ENCODE peak calls at places on chromosomes 5 and 9, in six cellular contexts. One of them, this sample, is unnamed.
A peak's percentile ranks its signal among the peaks of the same experiment; 100 is the strongest.

GRCh38 chr9:21434202-21435014 is 5.8 kb upstream of the IFNA1 start:
- DNase-seq in IMR-90: peak; percentile 73
- DNase-seq in AG04450: peak; percentile 52
- DNase-seq in CD4-positive, CD25-positive, alpha-beta regulatory T cell: peak; percentile 58
- DNase-seq in AG09309: peak; percentile 33
- DNase-seq in cardiac muscle cell: peak; percentile 70
- DNase-seq in this sample: no peak

GRCh38 chr5:10018670-10019069 is 231.0 kb downstream of the ATPSCKMT start:
- DNase-seq in IMR-90: peak; percentile 96
- DNase-seq in AG09309: peak; percentile 75
- DNase-seq in CD4-positive, CD25-positive, alpha-beta regulatory T cell: no peak
- DNase-seq in cardiac muscle cell: no peak
- DNase-seq in AG04450: peak; percentile 60
- DNase-seq in this sample: no peak

GRCh38 chr9:38345851-38346755 is 46.4 kb upstream of the ALDH1B1 start:
- DNase-seq in AG04450: no peak
- DNase-seq in IMR-90: no peak
- DNase-seq in CD4-positive, CD25-positive, alpha-beta regulatory T cell: no peak
- DNase-seq in cardiac muscle cell: no peak
- DNase-seq in AG09309: no peak
- DNase-seq in this sample: no peak

GRCh38 chr9:16689352-16689938 is 181.0 kb downstream of the BNC2 start:
- DNase-seq in cardiac muscle cell: no peak
- DNase-seq in AG04450: no peak
- DNase-seq in CD4-positive, CD25-positive, alpha-beta regulatory T cell: no peak
- DNase-seq in IMR-90: peak; percentile 39
- DNase-seq in AG09309: no peak
- DNase-seq in this sample: no peak

GRCh38 chr5:169279125-169279524 is 21.8 kb downstream of the SLIT3 start:
- DNase-seq in CD4-positive, CD25-positive, alpha-beta regulatory T cell: no peak
- DNase-seq in cardiac muscle cell: no peak
- DNase-seq in AG04450: no peak
- DNase-seq in AG09309: no peak
- DNase-seq in IMR-90: no peak
- DNase-seq in this sample: no peak

GRCh38 chr9:96048116-96048953 is 172.8 kb downstream of the ERCC6L2 start:
- DNase-seq in cardiac muscle cell: peak; percentile 44
- DNase-seq in IMR-90: no peak
- DNase-seq in AG09309: no peak
- DNase-seq in AG04450: no peak
- DNase-seq in CD4-positive, CD25-positive, alpha-beta regulatory T cell: no peak
- DNase-seq in this sample: no peak

GRCh38 chr5:78005021-78005785 is 229.1 kb upstream of the TBCA start:
- DNase-seq in AG09309: peak; percentile 33
- DNase-seq in CD4-positive, CD25-positive, alpha-beta regulatory T cell: no peak
- DNase-seq in IMR-90: peak; percentile 88
- DNase-seq in AG04450: no peak
- DNase-seq in cardiac muscle cell: no peak
- DNase-seq in this sample: no peak

GRCh38 chr9:88932766-88933165 is 58.5 kb upstream of the S1PR3 start:
- DNase-seq in IMR-90: no peak
- DNase-seq in CD4-positive, CD25-positive, alpha-beta regulatory T cell: no peak
- DNase-seq in AG04450: no peak
- DNase-seq in AG09309: no peak
- DNase-seq in cardiac muscle cell: no peak
- DNase-seq in this sample: no peak

GRCh38 chr9:18788256-18788655 is 244.8 kb downstream of the SAXO1 start:
- DNase-seq in IMR-90: no peak
- DNase-seq in AG04450: no peak
- DNase-seq in CD4-positive, CD25-positive, alpha-beta regulatory T cell: no peak
- DNase-seq in cardiac muscle cell: no peak
- DNase-seq in AG09309: no peak
- DNase-seq in this sample: no peak

GRCh38 chr9:95261890-95262289 is 55.6 kb downstream of the FANCC start:
- DNase-seq in cardiac muscle cell: no peak
- DNase-seq in AG09309: no peak
- DNase-seq in IMR-90: peak; percentile 72
- DNase-seq in AG04450: no peak
- DNase-seq in CD4-positive, CD25-positive, alpha-beta regulatory T cell: no peak
- DNase-seq in this sample: no peak

GRCh38 chr5:127447822-127448221 is 69.6 kb upstream of the PRRC1 start:
- DNase-seq in IMR-90: peak; percentile 74
- DNase-seq in AG04450: peak; percentile 43
- DNase-seq in CD4-positive, CD25-positive, alpha-beta regulatory T cell: no peak
- DNase-seq in cardiac muscle cell: no peak
- DNase-seq in AG09309: no peak
- DNase-seq in this sample: no peak

GRCh38 chr9:1460143-1460769 is 410.1 kb downstream of the DMRT2 start:
- DNase-seq in IMR-90: no peak
- DNase-seq in cardiac muscle cell: peak; percentile 16
- DNase-seq in CD4-positive, CD25-positive, alpha-beta regulatory T cell: peak; percentile 8
- DNase-seq in AG04450: no peak
- DNase-seq in AG09309: no peak
- DNase-seq in this sample: no peak

GRCh38 chr9:133711428-133712220 is 26.5 kb downstream of the SARDH start:
- DNase-seq in AG09309: no peak
- DNase-seq in IMR-90: peak; percentile 85
- DNase-seq in AG04450: peak; percentile 37
- DNase-seq in cardiac muscle cell: no peak
- DNase-seq in CD4-positive, CD25-positive, alpha-beta regulatory T cell: no peak
- DNase-seq in this sample: no peak

GRCh38 chr5:100762163-100762562 is 140.9 kb downstream of the ST8SIA4 start:
- DNase-seq in AG04450: no peak
- DNase-seq in cardiac muscle cell: no peak
- DNase-seq in AG09309: peak; percentile 13
- DNase-seq in CD4-positive, CD25-positive, alpha-beta regulatory T cell: no peak
- DNase-seq in IMR-90: peak; percentile 69
- DNase-seq in this sample: no peak

GRCh38 chr9:121597693-121598166 is 53.7 kb upstream of the DAB2IP start:
- DNase-seq in AG09309: no peak
- DNase-seq in AG04450: no peak
- DNase-seq in cardiac muscle cell: no peak
- DNase-seq in IMR-90: no peak
- DNase-seq in CD4-positive, CD25-positive, alpha-beta regulatory T cell: no peak
- DNase-seq in this sample: no peak

GRCh38 chr9:134488251-134488900 is 153.2 kb upstream of the COL5A1 start:
- DNase-seq in CD4-positive, CD25-positive, alpha-beta regulatory T cell: no peak
- DNase-seq in AG09309: no peak
- DNase-seq in AG04450: no peak
- DNase-seq in IMR-90: no peak
- DNase-seq in cardiac muscle cell: no peak
- DNase-seq in this sample: no peak

GRCh38 chr5:110333384-110333783 is 393.1 kb downstream of the TMEM232 start:
- DNase-seq in AG09309: no peak
- DNase-seq in CD4-positive, CD25-positive, alpha-beta regulatory T cell: peak; percentile 4
- DNase-seq in IMR-90: peak; percentile 3
- DNase-seq in cardiac muscle cell: peak; percentile 71
- DNase-seq in AG04450: no peak
- DNase-seq in this sample: no peak

GRCh38 chr5:1763960-1764605 is 35.6 kb downstream of the MRPL36 start:
- DNase-seq in CD4-positive, CD25-positive, alpha-beta regulatory T cell: no peak
- DNase-seq in AG09309: no peak
- DNase-seq in AG04450: no peak
- DNase-seq in cardiac muscle cell: no peak
- DNase-seq in IMR-90: no peak
- DNase-seq in this sample: no peak
- H3K4me3 ChIP-seq in CD4-positive, CD25-positive, alpha-beta regulatory T cell: no peak overlapping the region
- H3K4me3 ChIP-seq in AG09309: peak overlapping the region; percentile 3
- H3K4me3 ChIP-seq in AG04450: no peak overlapping the region
- H3K4me3 ChIP-seq in cardiac muscle cell: no peak overlapping the region
- H3K4me3 ChIP-seq in IMR-90: no peak overlapping the region
- H3K4me3 ChIP-seq in this sample: no peak overlapping the region

DNA sequence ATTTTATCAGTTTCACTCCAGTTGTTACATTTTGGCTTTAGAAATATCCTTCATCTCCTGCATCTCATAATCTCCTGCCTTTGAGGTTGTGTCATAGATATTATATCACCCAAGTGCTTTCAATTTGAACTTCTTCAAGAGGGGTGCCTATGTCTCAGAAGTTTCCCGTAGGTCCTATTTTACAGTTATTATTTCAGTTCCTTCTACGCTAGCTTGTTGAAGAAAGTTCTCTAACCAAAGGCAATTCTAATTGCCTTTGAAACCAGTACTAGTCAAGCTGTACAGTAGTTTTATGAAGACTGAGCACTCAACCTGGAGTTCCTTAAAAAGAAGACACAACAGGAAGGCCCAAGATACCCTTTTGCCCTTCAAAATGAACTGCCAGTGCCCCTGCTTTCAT is 116.4 kb downstream of the ZCCHC7 start:
- DNase-seq in IMR-90: no peak
- DNase-seq in CD4-positive, CD25-positive, alpha-beta regulatory T cell: no peak
- DNase-seq in cardiac muscle cell: no peak
- DNase-seq in AG09309: no peak
- DNase-seq in AG04450: no peak
- DNase-seq in this sample: no peak
- H3K4me3 ChIP-seq in IMR-90: no peak overlapping the region
- H3K4me3 ChIP-seq in CD4-positive, CD25-positive, alpha-beta regulatory T cell: no peak overlapping the region
- H3K4me3 ChIP-seq in cardiac muscle cell: no peak overlapping the region
- H3K4me3 ChIP-seq in AG09309: no peak overlapping the region
- H3K4me3 ChIP-seq in AG04450: no peak overlapping the region
- H3K4me3 ChIP-seq in this sample: no peak overlapping the region

GRCh38 chr9:113909421-113909820 is 33.3 kb downstream of the ZNF618 start:
- DNase-seq in cardiac muscle cell: no peak
- DNase-seq in IMR-90: no peak
- DNase-seq in CD4-positive, CD25-positive, alpha-beta regulatory T cell: no peak
- DNase-seq in AG04450: no peak
- DNase-seq in AG09309: no peak
- DNase-seq in this sample: no peak
- H3K4me3 ChIP-seq in cardiac muscle cell: no peak overlapping the region
- H3K4me3 ChIP-seq in IMR-90: no peak overlapping the region
- H3K4me3 ChIP-seq in CD4-positive, CD25-positive, alpha-beta regulatory T cell: no peak overlapping the region
- H3K4me3 ChIP-seq in AG04450: no peak overlapping the region
- H3K4me3 ChIP-seq in AG09309: no peak overlapping the region
- H3K4me3 ChIP-seq in this sample: no peak overlapping the region

DNA sequence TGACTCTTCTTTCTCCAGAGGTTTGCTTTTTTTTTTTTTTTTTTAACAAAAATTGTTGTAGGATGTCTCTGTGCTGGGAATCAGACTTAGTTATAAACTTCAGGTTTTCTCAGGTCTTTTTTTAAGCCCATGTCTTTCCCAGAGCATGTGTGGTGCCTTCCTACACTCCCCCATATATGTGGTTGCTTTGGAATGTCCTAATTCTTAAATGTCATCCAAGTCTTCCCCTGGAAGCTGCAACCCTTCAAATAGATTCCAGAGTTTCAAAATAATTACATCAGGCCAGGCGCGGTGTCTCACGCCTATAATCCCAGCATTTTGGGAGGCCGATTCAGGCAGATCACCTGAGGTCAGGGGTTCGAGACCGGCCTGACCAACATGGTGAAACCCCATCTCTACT is 73.2 kb upstream of the FAM120A start:
- DNase-seq in cardiac muscle cell: no peak
- DNase-seq in IMR-90: no peak
- DNase-seq in AG04450: no peak
- DNase-seq in CD4-positive, CD25-positive, alpha-beta regulatory T cell: no peak
- DNase-seq in AG09309: no peak
- DNase-seq in this sample: no peak
- H3K4me3 ChIP-seq in cardiac muscle cell: no peak overlapping the region
- H3K4me3 ChIP-seq in IMR-90: no peak overlapping the region
- H3K4me3 ChIP-seq in AG04450: no peak overlapping the region
- H3K4me3 ChIP-seq in CD4-positive, CD25-positive, alpha-beta regulatory T cell: no peak overlapping the region
- H3K4me3 ChIP-seq in AG09309: no peak overlapping the region
- H3K4me3 ChIP-seq in this sample: no peak overlapping the region

DNA sequence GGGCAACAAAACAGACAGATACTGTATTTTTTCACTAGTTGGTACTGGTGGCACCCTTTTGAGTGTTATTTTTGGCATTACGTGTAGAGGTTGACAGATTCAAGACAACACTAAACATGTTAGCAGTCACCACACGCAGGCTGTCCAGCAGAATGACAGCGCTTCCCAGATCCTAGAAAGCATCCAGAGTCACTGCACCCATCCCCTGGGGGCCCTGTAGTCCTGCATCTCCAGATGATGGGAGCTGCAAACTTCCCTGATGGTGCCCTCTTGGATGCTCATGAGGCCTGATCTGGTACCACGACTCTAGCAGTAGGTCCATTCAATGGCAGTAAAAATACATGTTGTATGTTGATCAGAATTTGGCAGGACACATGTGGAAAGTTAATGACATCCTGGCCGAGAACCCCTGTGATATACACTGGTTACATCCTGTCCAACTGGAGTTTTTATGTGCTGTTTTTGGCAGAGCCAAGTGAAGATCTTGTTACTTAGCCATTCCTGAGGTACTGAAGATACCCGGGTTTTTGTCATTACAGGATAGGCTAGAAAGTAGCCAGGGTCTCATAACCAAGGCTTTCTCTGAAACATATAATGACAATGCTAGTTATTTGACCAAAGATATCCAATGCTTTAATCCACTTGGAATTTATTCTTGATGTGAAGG is 1.6 kb upstream of the ABL1 start:
- DNase-seq in AG09309: no peak
- DNase-seq in AG04450: no peak
- DNase-seq in IMR-90: peak; percentile 78
- DNase-seq in CD4-positive, CD25-positive, alpha-beta regulatory T cell: no peak
- DNase-seq in cardiac muscle cell: no peak
- DNase-seq in this sample: no peak
- H3K4me3 ChIP-seq in AG09309: no peak overlapping the region
- H3K4me3 ChIP-seq in AG04450: no peak overlapping the region
- H3K4me3 ChIP-seq in IMR-90: no peak overlapping the region
- H3K4me3 ChIP-seq in CD4-positive, CD25-positive, alpha-beta regulatory T cell: no peak overlapping the region
- H3K4me3 ChIP-seq in cardiac muscle cell: no peak overlapping the region
- H3K4me3 ChIP-seq in this sample: no peak overlapping the region

DNA sequence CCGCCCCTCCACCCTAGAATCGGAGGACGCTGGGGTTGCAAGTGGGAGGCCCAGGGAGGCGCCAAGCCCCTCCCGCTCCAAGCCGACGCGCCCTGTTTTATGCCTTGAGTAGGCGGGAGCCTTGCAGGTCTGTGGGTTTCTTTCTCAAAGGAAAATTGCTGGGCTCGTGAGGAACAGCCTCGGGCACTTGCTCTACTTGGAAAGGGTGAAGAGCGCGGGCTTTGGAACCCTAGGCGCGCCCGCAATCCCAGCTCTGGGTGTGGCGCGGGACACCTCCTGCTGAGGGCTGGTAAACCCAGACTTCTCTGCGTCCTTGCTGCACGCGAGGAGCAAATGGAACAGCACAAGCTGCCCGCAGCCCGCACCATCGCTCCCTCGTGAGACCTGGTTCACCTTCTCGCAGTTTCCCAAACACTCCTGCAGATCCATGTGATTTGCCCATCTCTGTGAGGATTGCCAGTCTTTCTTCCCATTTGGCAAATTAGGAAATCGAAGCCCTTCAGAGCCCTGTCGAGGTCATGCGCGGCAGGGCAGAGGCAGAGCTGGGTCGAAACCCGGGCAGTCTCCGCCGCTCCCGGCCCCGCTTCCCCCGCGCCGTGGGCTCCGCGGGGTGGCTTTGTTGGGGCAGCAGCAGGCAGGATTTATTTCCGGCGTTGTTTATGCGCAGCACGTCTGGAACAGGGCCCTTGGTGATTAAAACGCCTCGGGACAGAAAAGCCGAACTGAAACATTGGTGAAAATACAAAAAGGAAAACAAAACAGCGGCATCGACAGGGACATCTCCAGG is 98.4 kb upstream of the CPLX2 start:
- DNase-seq in IMR-90: no peak
- DNase-seq in cardiac muscle cell: no peak
- DNase-seq in AG09309: no peak
- DNase-seq in CD4-positive, CD25-positive, alpha-beta regulatory T cell: no peak
- DNase-seq in AG04450: no peak
- DNase-seq in this sample: no peak
- H3K4me3 ChIP-seq in IMR-90: no peak overlapping the region
- H3K4me3 ChIP-seq in cardiac muscle cell: no peak overlapping the region
- H3K4me3 ChIP-seq in AG09309: peak overlapping the region; percentile 16
- H3K4me3 ChIP-seq in CD4-positive, CD25-positive, alpha-beta regulatory T cell: no peak overlapping the region
- H3K4me3 ChIP-seq in AG04450: no peak overlapping the region
- H3K4me3 ChIP-seq in this sample: no peak overlapping the region